ENCODE peak calls at places on chromosomes 7 and 10, in six cellular contexts. G is NCI-H460; Q is Calu3; R is Jurkat, Clone E6-1; T is pons; U is NCI-H187. L is an unnamed sample.

GRCh38 chr10:22712959-22713852 is 1.2 kb downstream of the PIP4K2A start:
- DNase-seq in G (no peak), Q (peak), R (no peak), T (no peak), U (no peak), L (no peak)

GRCh38 chr7:29987821-29988317 is 1.7 kb downstream of the SCRN1 start:
- DNase-seq in G (no peak), Q (peak), R (no peak), T (no peak), U (no peak), L (peak)

GRCh38 chr7:157973971-157974677 is 613.5 kb downstream of the PTPRN2 start:
- DNase-seq in G (no peak), Q (no peak), R (no peak), T (no peak), U (no peak), L (no peak)

GRCh38 chr7:140640060-140640611 is 477 bp downstream of the DENND2A start:
- DNase-seq in G (no peak), Q (no peak), R (no peak), T (no peak), U (no peak), L (no peak)

GRCh38 chr7:151290355-151290760 is 41.9 kb upstream of the SMARCD3 start:
- DNase-seq in G (no peak), Q (no peak), R (no peak), T (no peak), U (no peak), L (no peak)

GRCh38 chr10:61842755-61843497 is 58.6 kb upstream of the ARID5B start:
- DNase-seq in G (no peak), Q (no peak), R (no peak), T (no peak), U (no peak), L (no peak)

GRCh38 chr7:122887198-122887597 is 938 bp upstream of the CADPS2 start:
- DNase-seq in G (peak), Q (peak), R (no peak), T (peak), U (peak), L (peak)

GRCh38 chr10:49328401-49329185 is 29.6 kb downstream of the C10orf71 start:
- DNase-seq in G (no peak), Q (no peak), R (no peak), T (no peak), U (no peak), L (no peak)

GRCh38 chr10:132477398-132478340 is 59.9 kb upstream of the INPP5A start:
- DNase-seq in G (no peak), Q (no peak), R (no peak), T (no peak), U (no peak), L (no peak)

GRCh38 chr10:28445511-28445910 is 87.4 kb upstream of the WAC start:
- DNase-seq in G (no peak), Q (no peak), R (no peak), T (no peak), U (no peak), L (no peak)

GRCh38 chr7:47283497-47284131 is 298.3 kb downstream of the TNS3 start:
- DNase-seq in G (no peak), Q (peak), R (no peak), T (no peak), U (no peak), L (no peak)

GRCh38 chr10:29431711-29432110 is 142.8 kb downstream of the LYZL1 start:
- DNase-seq in G (no peak), Q (no peak), R (no peak), T (no peak), U (no peak), L (no peak)

GRCh38 chr7:36272211-36272566 is 117.5 kb upstream of the ANLN start:
- DNase-seq in G (no peak), Q (no peak), R (no peak), T (no peak), U (no peak), L (no peak)